ENCODE peak calls at places on chromosomes 2 and 18, in seven cellular contexts. J is RPMI7951; R is DMS153; S is activated naive CD4-positive, alpha-beta T cell treated with anti-CD3 and anti-CD28 coated beads for 36 hours; B is T follicular helper cell; Q is SJCRH30; L is EL. I is an unnamed sample.

GRCh38 chr2:226758886-226759660 is 40.5 kb downstream of the IRS1 start:
- DNase-seq in B (no peak), J (peak; percentile 81), S (no peak), Q (peak; percentile 90), L (peak; percentile 77), R (no peak), I (no peak)

GRCh38 chr2:88959480-88960204 is 268.2 kb downstream of the RPIA start:
- DNase-seq in L (no peak), B (no peak), Q (no peak), J (peak; percentile 21), S (no peak), R (no peak), I (no peak)

GRCh38 chr2:7161501-7161900 is 244.3 kb downstream of the RNF144A start:
- DNase-seq in B (no peak), S (no peak), J (no peak), R (no peak), L (no peak), Q (no peak), I (no peak)

GRCh38 chr2:184685999-184686841 is 87.9 kb downstream of the ZNF804A start:
- DNase-seq in B (no peak), R (no peak), J (no peak), S (no peak), L (no peak), Q (no peak), I (no peak)

GRCh38 chr2:158458617-158458920 is 1.8 kb downstream of the PKP4 start:
- DNase-seq in S (no peak), B (no peak), J (no peak), Q (no peak), R (no peak), L (peak; percentile 20), I (no peak)

GRCh38 chr2:19990416-19990728 is 467 bp upstream of the WDR35 start:
- DNase-seq in L (no peak), J (no peak), R (no peak), Q (no peak), B (no peak), S (no peak), I (no peak)

GRCh38 chr2:95357717-95358280 is 44.7 kb upstream of the FAHD2A start:
- DNase-seq in B (no peak), R (no peak), S (no peak), Q (no peak), J (no peak), L (no peak), I (no peak)

GRCh38 chr18:42338683-42339082 is 383.6 kb downstream of the PIK3C3 start:
- DNase-seq in J (no peak), Q (no peak), B (no peak), R (peak; percentile 37), L (no peak), S (no peak), I (no peak)

GRCh38 chr2:67566292-67566691 is 169.2 kb downstream of the ETAA1 start:
- DNase-seq in R (no peak), Q (no peak), S (no peak), J (no peak), B (no peak), L (peak; percentile 15), I (no peak)

GRCh38 chr2:239019193-239019581 is 171.3 kb downstream of the TWIST2 start:
- DNase-seq in J (no peak), S (no peak), L (no peak), R (no peak), B (no peak), Q (no peak), I (no peak)

GRCh38 chr2:29920130-29920577 is 1.2 kb downstream of the ALK start:
- DNase-seq in B (peak; percentile 31), J (peak; percentile 49), R (no peak), S (peak; percentile 65), Q (peak; percentile 92), L (peak; percentile 30), I (peak; percentile 79)

GRCh38 chr2:28393115-28393836 is 618 bp downstream of the FOSL2 start:
- DNase-seq in J (peak; percentile 74), R (peak; percentile 43), Q (peak; percentile 82), L (peak; percentile 51), B (no peak), S (peak; percentile 55), I (peak; percentile 72)

GRCh38 chr2:172305066-172305465 is 122.3 kb upstream of the ITGA6 start:
- DNase-seq in B (no peak), J (no peak), S (no peak), L (no peak), R (no peak), Q (peak; percentile 51), I (no peak)

GRCh38 chr2:71226391-71226964 is 425 bp downstream of the PAIP2B start:
- DNase-seq in Q (peak; percentile 52), S (peak; percentile 42), R (no peak), J (no peak), B (peak; percentile 18), L (peak; percentile 2), I (peak; percentile 52)

GRCh38 chr2:239893236-239893515 is 132.0 kb downstream of the NDUFA10 start:
- DNase-seq in J (peak; percentile 21), R (no peak), S (no peak), L (no peak), Q (peak; percentile 36), B (no peak), I (no peak)

GRCh38 chr2:219541611-219542180 is 1.9 kb downstream of the CHPF start:
- DNase-seq in B (peak; percentile 79), J (peak; percentile 52), S (peak; percentile 91), L (peak; percentile 34), R (peak; percentile 71), Q (peak; percentile 51), I (peak; percentile 93)

GRCh38 chr2:13522917-13523821 is 806.4 kb downstream of the TRIB2 start:
- DNase-seq in Q (peak; percentile 7), R (peak; percentile 25), J (no peak), B (no peak), L (no peak), S (no peak), I (no peak)

GRCh38 chr2:78977661-78978145 is 47.8 kb upstream of the REG3G start:
- DNase-seq in J (no peak), R (no peak), S (no peak), L (no peak), Q (no peak), B (no peak), I (no peak)

GRCh38 chr2:33441235-33441810 is 35.1 kb upstream of the RASGRP3 start:
- DNase-seq in R (peak; percentile 6), Q (peak; percentile 81), S (peak; percentile 42), B (no peak), L (peak; percentile 67), J (peak; percentile 73), I (peak; percentile 41)

GRCh38 chr2:240864475-240864874 is 4.1 kb upstream of the AGXT start:
- DNase-seq in B (no peak), Q (no peak), S (no peak), R (no peak), L (no peak), J (no peak), I (no peak)

GRCh38 chr18:56148373-56148772 is 490.0 kb downstream of the TXNL1 start:
- DNase-seq in L (peak; percentile 86), S (no peak), R (no peak), J (peak; percentile 69), B (no peak), Q (no peak), I (no peak)

GRCh38 chr18:77065221-77065981 is 67.2 kb downstream of the MBP start:
- DNase-seq in S (peak; percentile 53), Q (no peak), B (no peak), R (no peak), L (peak; percentile 88), J (peak; percentile 91), I (peak; percentile 73)

GRCh38 chr18:26920644-26921043 is 55.1 kb upstream of the AQP4 start:
- DNase-seq in Q (no peak), R (no peak), B (no peak), L (no peak), S (no peak), J (no peak), I (no peak)

GRCh38 chr2:18376936-18377335 is 183.5 kb downstream of the RDH14 start:
- DNase-seq in R (no peak), L (no peak), S (no peak), B (no peak), Q (peak; percentile 75), J (no peak), I (no peak)

GRCh38 chr2:221571391-221572179 is 519 bp downstream of the EPHA4 start:
- DNase-seq in B (peak; percentile 28), L (peak; percentile 50), J (peak; percentile 67), R (no peak), S (peak; percentile 6), Q (peak; percentile 53), I (peak; percentile 59)

GRCh38 chr2:67572721-67573485 is 175.8 kb downstream of the ETAA1 start:
- DNase-seq in R (no peak), J (peak; percentile 39), Q (no peak), B (no peak), S (no peak), L (peak; percentile 19), I (no peak)